ENCODE peak calls at places on chromosome 18, in seven cellular contexts. One of them, this sample, is unnamed.

GRCh38 chr18:48230459-48231113 is 178.6 kb downstream of the ZBTB7C start:
- DNase-seq in tibial nerve: peak; percentile 60
- DNase-seq in retinal pigment epithelial cell: no peak
- DNase-seq in left ventricle myocardium inferior: no peak
- DNase-seq in WERI-Rb-1: peak; percentile 89
- DNase-seq in K562: peak; percentile 50
- DNase-seq in HepG2: peak; percentile 57
- DNase-seq in this sample: peak; percentile 12

GRCh38 chr18:22613058-22613690 is 195.5 kb upstream of the CTAGE1 start:
- DNase-seq in WERI-Rb-1: no peak
- DNase-seq in retinal pigment epithelial cell: no peak
- DNase-seq in HepG2: no peak
- DNase-seq in tibial nerve: no peak
- DNase-seq in K562: no peak
- DNase-seq in left ventricle myocardium inferior: no peak
- DNase-seq in this sample: no peak

GRCh38 chr18:5944448-5944847 is 49.1 kb upstream of the TMEM200C start:
- DNase-seq in HepG2: no peak
- DNase-seq in left ventricle myocardium inferior: no peak
- DNase-seq in retinal pigment epithelial cell: no peak
- DNase-seq in K562: no peak
- DNase-seq in tibial nerve: no peak
- DNase-seq in WERI-Rb-1: no peak
- DNase-seq in this sample: no peak

GRCh38 chr18:56168049-56168781 is 470.2 kb downstream of the TXNL1 start:
- DNase-seq in left ventricle myocardium inferior: no peak
- DNase-seq in K562: no peak
- DNase-seq in tibial nerve: no peak
- DNase-seq in HepG2: no peak
- DNase-seq in retinal pigment epithelial cell: peak; percentile 58
- DNase-seq in WERI-Rb-1: no peak
- DNase-seq in this sample: no peak

GRCh38 chr18:72086421-72086820 is 457.7 kb downstream of the CBLN2 start:
- DNase-seq in tibial nerve: no peak
- DNase-seq in WERI-Rb-1: no peak
- DNase-seq in retinal pigment epithelial cell: peak; percentile 5
- DNase-seq in K562: peak; percentile 0
- DNase-seq in HepG2: peak; percentile 24
- DNase-seq in left ventricle myocardium inferior: no peak
- DNase-seq in this sample: no peak

GRCh38 chr18:72375628-72376027 is 168.5 kb downstream of the CBLN2 start:
- DNase-seq in WERI-Rb-1: no peak
- DNase-seq in tibial nerve: no peak
- DNase-seq in HepG2: no peak
- DNase-seq in K562: no peak
- DNase-seq in left ventricle myocardium inferior: no peak
- DNase-seq in retinal pigment epithelial cell: no peak
- DNase-seq in this sample: peak; percentile 7

GRCh38 chr18:34807106-34807796 is 97.2 kb downstream of the DTNA start:
- DNase-seq in K562: no peak
- DNase-seq in HepG2: peak; percentile 4
- DNase-seq in retinal pigment epithelial cell: no peak
- DNase-seq in tibial nerve: no peak
- DNase-seq in WERI-Rb-1: no peak
- DNase-seq in left ventricle myocardium inferior: no peak
- DNase-seq in this sample: no peak

GRCh38 chr18:8730080-8730827 is 24.9 kb downstream of the MTCL1 start:
- DNase-seq in left ventricle myocardium inferior: peak; percentile 59
- DNase-seq in WERI-Rb-1: no peak
- DNase-seq in K562: peak; percentile 92
- DNase-seq in retinal pigment epithelial cell: no peak
- DNase-seq in HepG2: peak; percentile 91
- DNase-seq in tibial nerve: no peak
- DNase-seq in this sample: no peak

GRCh38 chr18:62399781-62400308 is 74.7 kb downstream of the TNFRSF11A start:
- DNase-seq in retinal pigment epithelial cell: no peak
- DNase-seq in HepG2: peak; percentile 79
- DNase-seq in WERI-Rb-1: peak; percentile 47
- DNase-seq in K562: no peak
- DNase-seq in left ventricle myocardium inferior: no peak
- DNase-seq in tibial nerve: no peak
- DNase-seq in this sample: no peak

GRCh38 chr18:39796413-39796812 is 2158.6 kb upstream of the PIK3C3 start:
- DNase-seq in K562: no peak
- DNase-seq in HepG2: peak; percentile 16
- DNase-seq in left ventricle myocardium inferior: no peak
- DNase-seq in tibial nerve: no peak
- DNase-seq in retinal pigment epithelial cell: no peak
- DNase-seq in WERI-Rb-1: no peak
- DNase-seq in this sample: no peak

GRCh38 chr18:33578371-33579146 is 540 bp downstream of the ASXL3 start:
- DNase-seq in HepG2: peak; percentile 1
- DNase-seq in WERI-Rb-1: no peak
- DNase-seq in tibial nerve: no peak
- DNase-seq in left ventricle myocardium inferior: peak; percentile 33
- DNase-seq in retinal pigment epithelial cell: no peak
- DNase-seq in K562: no peak
- DNase-seq in this sample: no peak

GRCh38 chr18:49768051-49768391 is 45.3 kb downstream of the ACAA2 start:
- DNase-seq in left ventricle myocardium inferior: peak; percentile 33
- DNase-seq in tibial nerve: peak; percentile 38
- DNase-seq in HepG2: peak; percentile 18
- DNase-seq in WERI-Rb-1: peak; percentile 85
- DNase-seq in retinal pigment epithelial cell: peak; percentile 50
- DNase-seq in K562: peak; percentile 43
- DNase-seq in this sample: no peak

GRCh38 chr18:23225518-23225917 is 90.2 kb downstream of the CABLES1 start:
- DNase-seq in WERI-Rb-1: no peak
- DNase-seq in tibial nerve: peak; percentile 55
- DNase-seq in left ventricle myocardium inferior: no peak
- DNase-seq in HepG2: no peak
- DNase-seq in retinal pigment epithelial cell: peak; percentile 69
- DNase-seq in K562: no peak
- DNase-seq in this sample: peak; percentile 25

GRCh38 chr18:63016270-63016669 is 300.9 kb downstream of the PHLPP1 start:
- DNase-seq in retinal pigment epithelial cell: no peak
- DNase-seq in left ventricle myocardium inferior: no peak
- DNase-seq in K562: peak; percentile 51
- DNase-seq in WERI-Rb-1: peak; percentile 51
- DNase-seq in tibial nerve: peak; percentile 51
- DNase-seq in HepG2: peak; percentile 36
- DNase-seq in this sample: no peak

GRCh38 chr18:68244786-68245185 is 470.1 kb downstream of the TMX3 start:
- DNase-seq in retinal pigment epithelial cell: peak; percentile 16
- DNase-seq in K562: no peak
- DNase-seq in WERI-Rb-1: no peak
- DNase-seq in HepG2: no peak
- DNase-seq in left ventricle myocardium inferior: no peak
- DNase-seq in tibial nerve: no peak
- DNase-seq in this sample: no peak

GRCh38 chr18:11842562-11842961 is 8.7 kb upstream of the CHMP1B start:
- DNase-seq in WERI-Rb-1: no peak
- DNase-seq in left ventricle myocardium inferior: no peak
- DNase-seq in HepG2: no peak
- DNase-seq in tibial nerve: no peak
- DNase-seq in retinal pigment epithelial cell: no peak
- DNase-seq in K562: no peak
- DNase-seq in this sample: no peak

GRCh38 chr18:55706893-55707292 is 118.9 kb upstream of the TCF4 start:
- DNase-seq in WERI-Rb-1: no peak
- DNase-seq in left ventricle myocardium inferior: no peak
- DNase-seq in K562: no peak
- DNase-seq in HepG2: no peak
- DNase-seq in tibial nerve: no peak
- DNase-seq in retinal pigment epithelial cell: no peak
- DNase-seq in this sample: no peak

GRCh38 chr18:49731421-49731841 is 81.9 kb downstream of the ACAA2 start:
- DNase-seq in tibial nerve: no peak
- DNase-seq in K562: no peak
- DNase-seq in retinal pigment epithelial cell: no peak
- DNase-seq in WERI-Rb-1: no peak
- DNase-seq in left ventricle myocardium inferior: no peak
- DNase-seq in HepG2: peak; percentile 45
- DNase-seq in this sample: no peak

GRCh38 chr18:76338619-76339245 is 156.3 kb downstream of the ZNF516 start:
- DNase-seq in left ventricle myocardium inferior: no peak
- DNase-seq in retinal pigment epithelial cell: no peak
- DNase-seq in K562: no peak
- DNase-seq in WERI-Rb-1: no peak
- DNase-seq in tibial nerve: no peak
- DNase-seq in HepG2: no peak
- DNase-seq in this sample: no peak

GRCh38 chr18:76340410-76340809 is 154.6 kb downstream of the ZNF516 start:
- DNase-seq in tibial nerve: no peak
- DNase-seq in WERI-Rb-1: no peak
- DNase-seq in left ventricle myocardium inferior: no peak
- DNase-seq in HepG2: no peak
- DNase-seq in retinal pigment epithelial cell: no peak
- DNase-seq in K562: no peak
- DNase-seq in this sample: no peak

GRCh38 chr18:76339246-76339620 is 155.8 kb downstream of the ZNF516 start:
- DNase-seq in WERI-Rb-1: no peak
- DNase-seq in retinal pigment epithelial cell: no peak
- DNase-seq in tibial nerve: no peak
- DNase-seq in HepG2: no peak
- DNase-seq in left ventricle myocardium inferior: no peak
- DNase-seq in K562: no peak
- DNase-seq in this sample: no peak

GRCh38 chr18:76338088-76338487 is 157.0 kb downstream of the ZNF516 start:
- DNase-seq in HepG2: no peak
- DNase-seq in tibial nerve: no peak
- DNase-seq in K562: no peak
- DNase-seq in retinal pigment epithelial cell: no peak
- DNase-seq in WERI-Rb-1: no peak
- DNase-seq in left ventricle myocardium inferior: no peak
- DNase-seq in this sample: no peak

GRCh38 chr18:76336241-76336640 is 158.8 kb downstream of the ZNF516 start:
- DNase-seq in WERI-Rb-1: no peak
- DNase-seq in left ventricle myocardium inferior: no peak
- DNase-seq in retinal pigment epithelial cell: no peak
- DNase-seq in tibial nerve: no peak
- DNase-seq in HepG2: no peak
- DNase-seq in K562: no peak
- DNase-seq in this sample: no peak
- H3K4me3 ChIP-seq in WERI-Rb-1: no peak overlapping the region
- H3K4me3 ChIP-seq in left ventricle myocardium inferior: no peak overlapping the region
- H3K4me3 ChIP-seq in retinal pigment epithelial cell: no peak overlapping the region
- H3K4me3 ChIP-seq in tibial nerve: no peak overlapping the region
- H3K4me3 ChIP-seq in HepG2: no peak overlapping the region
- H3K4me3 ChIP-seq in K562: no peak overlapping the region
- H3K4me3 ChIP-seq in this sample: no peak overlapping the region

DNA sequence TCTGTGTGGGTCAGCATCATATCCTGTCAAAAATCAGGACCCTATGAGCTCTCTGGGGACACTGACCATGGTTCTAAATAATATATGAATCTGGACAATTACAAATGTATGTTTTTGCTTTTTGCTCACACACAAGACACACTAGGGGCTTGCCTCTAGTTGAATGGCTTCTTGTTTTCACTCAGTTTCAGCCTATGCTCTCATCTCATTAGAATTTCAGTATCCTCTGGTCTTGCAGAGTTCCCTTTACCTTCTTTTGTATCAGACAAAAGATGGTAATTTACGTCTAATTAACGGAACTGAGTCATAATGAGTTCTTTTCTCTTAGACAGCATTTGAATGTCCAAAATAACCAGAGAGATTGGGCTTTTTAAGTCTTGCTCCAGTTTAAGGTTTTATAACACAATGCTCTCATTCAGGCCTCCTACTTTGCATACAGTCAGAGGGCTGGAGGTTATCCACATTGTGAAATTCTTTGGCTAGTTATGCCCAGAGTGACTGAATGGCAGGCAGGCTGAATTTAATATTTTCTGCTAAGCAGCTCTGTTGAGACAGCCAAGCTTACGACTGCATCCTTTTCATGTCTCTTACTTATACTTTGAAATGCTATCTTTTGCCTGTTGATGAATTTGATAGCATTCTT is 90.3 kb downstream of the CDH2 start:
- DNase-seq in HepG2: peak; percentile 72
- DNase-seq in tibial nerve: peak; percentile 11
- DNase-seq in WERI-Rb-1: no peak
- DNase-seq in left ventricle myocardium inferior: no peak
- DNase-seq in retinal pigment epithelial cell: peak; percentile 66
- DNase-seq in K562: no peak
- DNase-seq in this sample: no peak
- H3K4me3 ChIP-seq in HepG2: no peak overlapping the region
- H3K4me3 ChIP-seq in tibial nerve: no peak overlapping the region
- H3K4me3 ChIP-seq in WERI-Rb-1: no peak overlapping the region
- H3K4me3 ChIP-seq in left ventricle myocardium inferior: peak overlapping the region; percentile 9
- H3K4me3 ChIP-seq in retinal pigment epithelial cell: peak overlapping the region; percentile 20
- H3K4me3 ChIP-seq in K562: no peak overlapping the region
- H3K4me3 ChIP-seq in this sample: no peak overlapping the region

DNA sequence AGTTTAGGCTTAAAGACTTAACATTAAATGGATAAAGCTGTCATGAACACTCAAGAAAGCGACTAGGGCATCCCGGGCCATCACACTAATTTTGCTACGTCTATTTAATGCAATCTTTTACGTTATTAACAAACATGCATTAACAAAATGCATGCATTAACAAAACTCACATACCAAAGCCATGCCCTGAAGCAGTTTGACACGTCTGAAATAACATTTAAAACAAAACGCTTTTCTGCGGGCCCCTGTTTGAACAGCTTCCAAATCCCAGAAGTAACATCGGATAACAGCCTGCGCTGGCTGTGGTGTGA is 458 bp downstream of the B4GALT6 start:
- DNase-seq in K562: no peak
- DNase-seq in tibial nerve: no peak
- DNase-seq in retinal pigment epithelial cell: no peak
- DNase-seq in HepG2: no peak
- DNase-seq in WERI-Rb-1: no peak
- DNase-seq in left ventricle myocardium inferior: no peak
- DNase-seq in this sample: no peak
- H3K4me3 ChIP-seq in K562: no peak overlapping the region
- H3K4me3 ChIP-seq in tibial nerve: peak overlapping the region; percentile 52
- H3K4me3 ChIP-seq in retinal pigment epithelial cell: peak overlapping the region; percentile 78
- H3K4me3 ChIP-seq in HepG2: peak overlapping the region; percentile 72
- H3K4me3 ChIP-seq in WERI-Rb-1: peak overlapping the region; percentile 85
- H3K4me3 ChIP-seq in left ventricle myocardium inferior: peak overlapping the region; percentile 73
- H3K4me3 ChIP-seq in this sample: peak overlapping the region; percentile 75

GRCh38 chr18:74456017-74456408 is 1.1 kb downstream of the DIPK1C start:
- DNase-seq in retinal pigment epithelial cell: no peak
- DNase-seq in WERI-Rb-1: no peak
- DNase-seq in left ventricle myocardium inferior: no peak
- DNase-seq in tibial nerve: no peak
- DNase-seq in K562: no peak
- DNase-seq in HepG2: no peak
- DNase-seq in this sample: no peak
- H3K4me3 ChIP-seq in retinal pigment epithelial cell: no peak overlapping the region
- H3K4me3 ChIP-seq in WERI-Rb-1: peak overlapping the region; percentile 55
- H3K4me3 ChIP-seq in left ventricle myocardium inferior: peak overlapping the region; percentile 82
- H3K4me3 ChIP-seq in tibial nerve: peak overlapping the region; percentile 27
- H3K4me3 ChIP-seq in K562: no peak overlapping the region
- H3K4me3 ChIP-seq in HepG2: no peak overlapping the region
- H3K4me3 ChIP-seq in this sample: no peak overlapping the region

This sample was measured in epithelial cell of proximal tubule.